ENCODE peak calls at places on chromosomes 5 and 9, in seven cellular contexts. One of them, this sample, is unnamed.

GRCh38 chr9:69044226-69045219 is 9.0 kb downstream of the FXN start:
- DNase-seq in breast epithelium: no peak
- DNase-seq in GM23338: peak; percentile 50
- DNase-seq in SK-N-SH: peak; percentile 50
- DNase-seq in spleen: no peak
- DNase-seq in HL-60: no peak
- DNase-seq in suprapubic skin: no peak
- DNase-seq in this sample: no peak

GRCh38 chr5:88713818-88714217 is 169.2 kb downstream of the MEF2C start:
- DNase-seq in breast epithelium: no peak
- DNase-seq in GM23338: no peak
- DNase-seq in SK-N-SH: no peak
- DNase-seq in spleen: no peak
- DNase-seq in HL-60: no peak
- DNase-seq in suprapubic skin: no peak
- DNase-seq in this sample: no peak

GRCh38 chr5:122192883-122193496 is 63.6 kb downstream of the ZNF474 start:
- DNase-seq in breast epithelium: no peak
- DNase-seq in GM23338: peak; percentile 81
- DNase-seq in SK-N-SH: peak; percentile 22
- DNase-seq in spleen: no peak
- DNase-seq in HL-60: peak; percentile 17
- DNase-seq in suprapubic skin: no peak
- DNase-seq in this sample: no peak

GRCh38 chr9:27338527-27338903 is 41.6 kb upstream of the EQTN start:
- DNase-seq in breast epithelium: no peak
- DNase-seq in GM23338: no peak
- DNase-seq in SK-N-SH: no peak
- DNase-seq in spleen: no peak
- DNase-seq in HL-60: no peak
- DNase-seq in suprapubic skin: no peak
- DNase-seq in this sample: no peak

GRCh38 chr5:111928501-111928900 is 171.5 kb upstream of the NREP start:
- DNase-seq in breast epithelium: no peak
- DNase-seq in GM23338: no peak
- DNase-seq in SK-N-SH: no peak
- DNase-seq in spleen: no peak
- DNase-seq in HL-60: peak; percentile 3
- DNase-seq in suprapubic skin: no peak
- DNase-seq in this sample: no peak

GRCh38 chr9:70902171-70902570 is 219.2 kb downstream of the TRPM3 start:
- DNase-seq in breast epithelium: no peak
- DNase-seq in GM23338: no peak
- DNase-seq in SK-N-SH: no peak
- DNase-seq in spleen: no peak
- DNase-seq in HL-60: no peak
- DNase-seq in suprapubic skin: no peak
- DNase-seq in this sample: no peak

GRCh38 chr5:38069360-38069759 is 189.0 kb upstream of the EGFLAM start:
- DNase-seq in breast epithelium: no peak
- DNase-seq in GM23338: no peak
- DNase-seq in SK-N-SH: no peak
- DNase-seq in spleen: no peak
- DNase-seq in HL-60: no peak
- DNase-seq in suprapubic skin: no peak
- DNase-seq in this sample: no peak

GRCh38 chr5:114362197-114362976 is 517 bp downstream of the KCNN2 start:
- DNase-seq in breast epithelium: no peak
- DNase-seq in GM23338: peak; percentile 68
- DNase-seq in SK-N-SH: peak; percentile 48
- DNase-seq in spleen: peak; percentile 74
- DNase-seq in HL-60: no peak
- DNase-seq in suprapubic skin: peak; percentile 71
- DNase-seq in this sample: peak; percentile 87

GRCh38 chr9:121778252-121779225 is 127.1 kb downstream of the DAB2IP start:
- DNase-seq in breast epithelium: no peak
- DNase-seq in GM23338: no peak
- DNase-seq in SK-N-SH: peak; percentile 67
- DNase-seq in spleen: no peak
- DNase-seq in HL-60: no peak
- DNase-seq in suprapubic skin: no peak
- DNase-seq in this sample: no peak

GRCh38 chr5:37722236-37723146 is 117.3 kb downstream of the GDNF start:
- DNase-seq in breast epithelium: no peak
- DNase-seq in GM23338: no peak
- DNase-seq in SK-N-SH: no peak
- DNase-seq in spleen: no peak
- DNase-seq in HL-60: peak; percentile 69
- DNase-seq in suprapubic skin: no peak
- DNase-seq in this sample: no peak

GRCh38 chr9:92761686-92762085 is 2.9 kb downstream of the BICD2 start:
- DNase-seq in breast epithelium: no peak
- DNase-seq in GM23338: no peak
- DNase-seq in SK-N-SH: no peak
- DNase-seq in spleen: peak; percentile 35
- DNase-seq in HL-60: no peak
- DNase-seq in suprapubic skin: no peak
- DNase-seq in this sample: no peak

GRCh38 chr9:127561491-127562270 is 50.4 kb upstream of the STXBP1 start:
- DNase-seq in breast epithelium: peak; percentile 85
- DNase-seq in GM23338: peak; percentile 41
- DNase-seq in SK-N-SH: no peak
- DNase-seq in spleen: no peak
- DNase-seq in HL-60: peak; percentile 52
- DNase-seq in suprapubic skin: peak; percentile 95
- DNase-seq in this sample: peak; percentile 96

GRCh38 chr5:109281136-109281690 is 128.6 kb downstream of the PJA2 start:
- DNase-seq in breast epithelium: no peak
- DNase-seq in GM23338: no peak
- DNase-seq in SK-N-SH: no peak
- DNase-seq in spleen: no peak
- DNase-seq in HL-60: no peak
- DNase-seq in suprapubic skin: no peak
- DNase-seq in this sample: no peak

GRCh38 chr9:77897292-77897691 is 134.3 kb downstream of the GNAQ start:
- DNase-seq in breast epithelium: no peak
- DNase-seq in GM23338: peak; percentile 71
- DNase-seq in SK-N-SH: peak; percentile 41
- DNase-seq in spleen: no peak
- DNase-seq in HL-60: peak; percentile 40
- DNase-seq in suprapubic skin: no peak
- DNase-seq in this sample: no peak

GRCh38 chr5:96876292-96876850 is at the start of gene ERAP2:
- DNase-seq in breast epithelium: no peak
- DNase-seq in GM23338: peak; percentile 14
- DNase-seq in SK-N-SH: no peak
- DNase-seq in spleen: no peak
- DNase-seq in HL-60: no peak
- DNase-seq in suprapubic skin: no peak
- DNase-seq in this sample: no peak

GRCh38 chr9:77731930-77732329 is 83.8 kb upstream of the GNA14 start:
- DNase-seq in breast epithelium: no peak
- DNase-seq in GM23338: no peak
- DNase-seq in SK-N-SH: peak; percentile 21
- DNase-seq in spleen: no peak
- DNase-seq in HL-60: no peak
- DNase-seq in suprapubic skin: no peak
- DNase-seq in this sample: no peak

GRCh38 chr5:32710335-32710858 is 724 bp upstream of the NPR3 start:
- DNase-seq in breast epithelium: no peak
- DNase-seq in GM23338: peak; percentile 48
- DNase-seq in SK-N-SH: peak; percentile 41
- DNase-seq in spleen: no peak
- DNase-seq in HL-60: no peak
- DNase-seq in suprapubic skin: no peak
- DNase-seq in this sample: peak; percentile 82

GRCh38 chr5:10524376-10525123 is 39.3 kb upstream of the ANKRD33B start:
- DNase-seq in breast epithelium: no peak
- DNase-seq in GM23338: no peak
- DNase-seq in SK-N-SH: peak; percentile 67
- DNase-seq in spleen: no peak
- DNase-seq in HL-60: no peak
- DNase-seq in suprapubic skin: peak; percentile 90
- DNase-seq in this sample: no peak

GRCh38 chr9:96031366-96031824 is 155.9 kb downstream of the ERCC6L2 start:
- DNase-seq in breast epithelium: no peak
- DNase-seq in GM23338: no peak
- DNase-seq in SK-N-SH: peak; percentile 83
- DNase-seq in spleen: no peak
- DNase-seq in HL-60: no peak
- DNase-seq in suprapubic skin: no peak
- DNase-seq in this sample: peak; percentile 88

GRCh38 chr5:8399471-8399870 is 530.5 kb downstream of the MTRR start:
- DNase-seq in breast epithelium: no peak
- DNase-seq in GM23338: no peak
- DNase-seq in SK-N-SH: no peak
- DNase-seq in spleen: no peak
- DNase-seq in HL-60: no peak
- DNase-seq in suprapubic skin: no peak
- DNase-seq in this sample: no peak

GRCh38 chr5:23614422-23614821 is 107.0 kb downstream of the PRDM9 start:
- DNase-seq in breast epithelium: no peak
- DNase-seq in GM23338: no peak
- DNase-seq in SK-N-SH: no peak
- DNase-seq in spleen: no peak
- DNase-seq in HL-60: no peak
- DNase-seq in suprapubic skin: no peak
- DNase-seq in this sample: no peak

GRCh38 chr5:147539053-147539452 is 29.2 kb upstream of the DPYSL3 start:
- DNase-seq in breast epithelium: no peak
- DNase-seq in GM23338: no peak
- DNase-seq in SK-N-SH: no peak
- DNase-seq in spleen: no peak
- DNase-seq in HL-60: no peak
- DNase-seq in suprapubic skin: no peak
- DNase-seq in this sample: no peak

GRCh38 chr9:88481933-88482332 is 53.0 kb upstream of the NXNL2 start:
- DNase-seq in breast epithelium: no peak
- DNase-seq in GM23338: no peak
- DNase-seq in SK-N-SH: no peak
- DNase-seq in spleen: no peak
- DNase-seq in HL-60: no peak
- DNase-seq in suprapubic skin: no peak
- DNase-seq in this sample: no peak

GRCh38 chr5:63963080-63963735 is 963 bp upstream of the HTR1A start:
- DNase-seq in breast epithelium: no peak
- DNase-seq in GM23338: peak; percentile 97
- DNase-seq in SK-N-SH: peak; percentile 46
- DNase-seq in spleen: no peak
- DNase-seq in HL-60: peak; percentile 43
- DNase-seq in suprapubic skin: no peak
- DNase-seq in this sample: no peak

GRCh38 chr5:17218353-17219005 is 1.0 kb downstream of the BASP1 start:
- DNase-seq in breast epithelium: no peak
- DNase-seq in GM23338: peak; percentile 50
- DNase-seq in SK-N-SH: peak; percentile 58
- DNase-seq in spleen: peak; percentile 88
- DNase-seq in HL-60: peak; percentile 44
- DNase-seq in suprapubic skin: no peak
- DNase-seq in this sample: no peak

GRCh38 chr9:17795708-17796107 is 216.8 kb downstream of the SH3GL2 start:
- DNase-seq in breast epithelium: no peak
- DNase-seq in GM23338: no peak
- DNase-seq in SK-N-SH: no peak
- DNase-seq in spleen: no peak
- DNase-seq in HL-60: no peak
- DNase-seq in suprapubic skin: no peak
- DNase-seq in this sample: no peak

GRCh38 chr5:131947445-131947844 is 2.0 kb upstream of the MEIKIN start:
- DNase-seq in breast epithelium: no peak
- DNase-seq in GM23338: no peak
- DNase-seq in SK-N-SH: no peak
- DNase-seq in spleen: no peak
- DNase-seq in HL-60: no peak
- DNase-seq in suprapubic skin: no peak
- DNase-seq in this sample: no peak

GRCh38 chr5:125257057-125257970 is 510.9 kb upstream of the ZNF608 start:
- DNase-seq in breast epithelium: no peak
- DNase-seq in GM23338: no peak
- DNase-seq in SK-N-SH: peak; percentile 6
- DNase-seq in spleen: no peak
- DNase-seq in HL-60: no peak
- DNase-seq in suprapubic skin: no peak
- DNase-seq in this sample: no peak

GRCh38 chr9:135241381-135242380 is 154.2 kb downstream of the OLFM1 start:
- DNase-seq in breast epithelium: no peak
- DNase-seq in GM23338: peak; percentile 58
- DNase-seq in SK-N-SH: no peak
- DNase-seq in spleen: peak; percentile 67
- DNase-seq in HL-60: no peak
- DNase-seq in suprapubic skin: no peak
- DNase-seq in this sample: no peak

GRCh38 chr9:79975471-79976316 is 403.9 kb downstream of the TLE4 start:
- DNase-seq in breast epithelium: no peak
- DNase-seq in GM23338: peak; percentile 19
- DNase-seq in SK-N-SH: no peak
- DNase-seq in spleen: no peak
- DNase-seq in HL-60: no peak
- DNase-seq in suprapubic skin: no peak
- DNase-seq in this sample: peak; percentile 31

GRCh38 chr5:107869459-107870115 is 198.8 kb upstream of the EFNA5 start:
- DNase-seq in breast epithelium: no peak
- DNase-seq in GM23338: no peak
- DNase-seq in SK-N-SH: no peak
- DNase-seq in spleen: no peak
- DNase-seq in HL-60: no peak
- DNase-seq in suprapubic skin: no peak
- DNase-seq in this sample: no peak
- TF ChIP-seq POLR2AphosphoS5 in breast epithelium: no peak
- TF ChIP-seq POLR2AphosphoS5 in GM23338: no peak
- TF ChIP-seq POLR2AphosphoS5 in SK-N-SH: peak; percentile 27
- TF ChIP-seq POLR2AphosphoS5 in spleen: no peak
- TF ChIP-seq POLR2AphosphoS5 in HL-60: no peak
- TF ChIP-seq POLR2AphosphoS5 in suprapubic skin: no peak
- TF ChIP-seq POLR2AphosphoS5 in this sample: no peak

GRCh38 chr9:89730715-89731114 is 125.9 kb downstream of the GADD45G start:
- DNase-seq in breast epithelium: no peak
- DNase-seq in GM23338: peak; percentile 20
- DNase-seq in SK-N-SH: no peak
- DNase-seq in spleen: no peak
- DNase-seq in HL-60: no peak
- DNase-seq in suprapubic skin: no peak
- DNase-seq in this sample: peak; percentile 91
- TF ChIP-seq CTCF in breast epithelium: no peak
- TF ChIP-seq CTCF in GM23338: peak; percentile 10
- TF ChIP-seq CTCF in SK-N-SH: no peak
- TF ChIP-seq CTCF in spleen: no peak
- TF ChIP-seq CTCF in HL-60: no peak
- TF ChIP-seq CTCF in suprapubic skin: no peak
- TF ChIP-seq CTCF in this sample: no peak

GRCh38 chr5:98773214-98773463 is 324 bp upstream of the RGMB start:
- DNase-seq in breast epithelium: no peak
- DNase-seq in GM23338: no peak
- DNase-seq in SK-N-SH: no peak
- DNase-seq in spleen: no peak
- DNase-seq in HL-60: no peak
- DNase-seq in suprapubic skin: no peak
- DNase-seq in this sample: no peak
- TF ChIP-seq POLR2AphosphoS5 in breast epithelium: peak; percentile 41
- TF ChIP-seq POLR2AphosphoS5 in GM23338: peak; percentile 78
- TF ChIP-seq POLR2AphosphoS5 in SK-N-SH: no peak
- TF ChIP-seq POLR2AphosphoS5 in spleen: no peak
- TF ChIP-seq POLR2AphosphoS5 in HL-60: no peak
- TF ChIP-seq POLR2AphosphoS5 in suprapubic skin: no peak
- TF ChIP-seq POLR2AphosphoS5 in this sample: no peak

GRCh38 chr5:128498844-128499455 is 39.1 kb downstream of the FBN2 start:
- DNase-seq in breast epithelium: no peak
- DNase-seq in GM23338: peak; percentile 66
- DNase-seq in SK-N-SH: peak; percentile 7
- DNase-seq in spleen: no peak
- DNase-seq in HL-60: peak; percentile 31
- DNase-seq in suprapubic skin: no peak
- DNase-seq in this sample: no peak
- TF ChIP-seq CTCF in breast epithelium: no peak
- TF ChIP-seq CTCF in GM23338: peak; percentile 51
- TF ChIP-seq CTCF in SK-N-SH: peak; percentile 58
- TF ChIP-seq CTCF in spleen: no peak
- TF ChIP-seq CTCF in HL-60: no peak
- TF ChIP-seq CTCF in suprapubic skin: no peak
- TF ChIP-seq CTCF in this sample: peak; percentile 47

This sample was measured in upper lobe of left lung.